ENCODE peak calls at places on chromosomes 2 and 18, in six cellular contexts. One of them, this sample, is unnamed.

GRCh38 chr2:234243871-234244565 is 193.5 kb downstream of the SPP2 start:
- DNase-seq in KG1: no peak
- DNase-seq in AG10803: no peak
- DNase-seq in left lung: no peak
- DNase-seq in stimulated activated effector memory CD8-positive, alpha-beta T cell treated with anti-CD3 and anti-CD28 coated beads, Interleukin-12 subunit alpha, Interleukin-12 subunit beta, amount 100 ng/mL, for 72 hours: no peak
- DNase-seq in pulmonary artery endothelial cell: no peak
- DNase-seq in this sample: no peak

GRCh38 chr2:229071292-229071976 is 199.7 kb downstream of the PID1 start:
- DNase-seq in KG1: no peak
- DNase-seq in AG10803: peak; percentile 74
- DNase-seq in left lung: no peak
- DNase-seq in stimulated activated effector memory CD8-positive, alpha-beta T cell treated with anti-CD3 and anti-CD28 coated beads, Interleukin-12 subunit alpha, Interleukin-12 subunit beta, amount 100 ng/mL, for 72 hours: no peak
- DNase-seq in pulmonary artery endothelial cell: no peak
- DNase-seq in this sample: no peak

GRCh38 chr2:55115795-55116597 is 65.7 kb upstream of the RTN4 start:
- DNase-seq in KG1: no peak
- DNase-seq in AG10803: peak; percentile 53
- DNase-seq in left lung: no peak
- DNase-seq in stimulated activated effector memory CD8-positive, alpha-beta T cell treated with anti-CD3 and anti-CD28 coated beads, Interleukin-12 subunit alpha, Interleukin-12 subunit beta, amount 100 ng/mL, for 72 hours: no peak
- DNase-seq in pulmonary artery endothelial cell: no peak
- DNase-seq in this sample: no peak

GRCh38 chr2:132941296-132942020 is 271.5 kb upstream of the LYPD1 start:
- DNase-seq in KG1: no peak
- DNase-seq in AG10803: no peak
- DNase-seq in left lung: no peak
- DNase-seq in stimulated activated effector memory CD8-positive, alpha-beta T cell treated with anti-CD3 and anti-CD28 coated beads, Interleukin-12 subunit alpha, Interleukin-12 subunit beta, amount 100 ng/mL, for 72 hours: no peak
- DNase-seq in pulmonary artery endothelial cell: no peak
- DNase-seq in this sample: no peak

GRCh38 chr2:239882335-239882734 is 142.8 kb downstream of the NDUFA10 start:
- DNase-seq in KG1: peak; percentile 24
- DNase-seq in AG10803: peak; percentile 24
- DNase-seq in left lung: no peak
- DNase-seq in stimulated activated effector memory CD8-positive, alpha-beta T cell treated with anti-CD3 and anti-CD28 coated beads, Interleukin-12 subunit alpha, Interleukin-12 subunit beta, amount 100 ng/mL, for 72 hours: peak; percentile 35
- DNase-seq in pulmonary artery endothelial cell: no peak
- DNase-seq in this sample: no peak

GRCh38 chr2:126909781-126910180 is 11.1 kb downstream of the TEX51 start:
- DNase-seq in KG1: no peak
- DNase-seq in AG10803: no peak
- DNase-seq in left lung: no peak
- DNase-seq in stimulated activated effector memory CD8-positive, alpha-beta T cell treated with anti-CD3 and anti-CD28 coated beads, Interleukin-12 subunit alpha, Interleukin-12 subunit beta, amount 100 ng/mL, for 72 hours: no peak
- DNase-seq in pulmonary artery endothelial cell: no peak
- DNase-seq in this sample: no peak

GRCh38 chr2:74364533-74365505 is 15.3 kb downstream of the DCTN1 start:
- DNase-seq in KG1: no peak
- DNase-seq in AG10803: no peak
- DNase-seq in left lung: no peak
- DNase-seq in stimulated activated effector memory CD8-positive, alpha-beta T cell treated with anti-CD3 and anti-CD28 coated beads, Interleukin-12 subunit alpha, Interleukin-12 subunit beta, amount 100 ng/mL, for 72 hours: no peak
- DNase-seq in pulmonary artery endothelial cell: no peak
- DNase-seq in this sample: no peak

GRCh38 chr2:172195836-172196376 is 93.2 kb upstream of the DLX2 start:
- DNase-seq in KG1: no peak
- DNase-seq in AG10803: no peak
- DNase-seq in left lung: no peak
- DNase-seq in stimulated activated effector memory CD8-positive, alpha-beta T cell treated with anti-CD3 and anti-CD28 coated beads, Interleukin-12 subunit alpha, Interleukin-12 subunit beta, amount 100 ng/mL, for 72 hours: no peak
- DNase-seq in pulmonary artery endothelial cell: no peak
- DNase-seq in this sample: no peak

GRCh38 chr2:182248362-182248761 is 178.5 kb downstream of the PDE1A start:
- DNase-seq in KG1: no peak
- DNase-seq in AG10803: no peak
- DNase-seq in left lung: no peak
- DNase-seq in stimulated activated effector memory CD8-positive, alpha-beta T cell treated with anti-CD3 and anti-CD28 coated beads, Interleukin-12 subunit alpha, Interleukin-12 subunit beta, amount 100 ng/mL, for 72 hours: no peak
- DNase-seq in pulmonary artery endothelial cell: no peak
- DNase-seq in this sample: no peak

GRCh38 chr2:216842634-216843033 is 17.2 kb downstream of the TNP1 start:
- DNase-seq in KG1: no peak
- DNase-seq in AG10803: no peak
- DNase-seq in left lung: no peak
- DNase-seq in stimulated activated effector memory CD8-positive, alpha-beta T cell treated with anti-CD3 and anti-CD28 coated beads, Interleukin-12 subunit alpha, Interleukin-12 subunit beta, amount 100 ng/mL, for 72 hours: no peak
- DNase-seq in pulmonary artery endothelial cell: no peak
- DNase-seq in this sample: no peak

GRCh38 chr2:150327546-150328495 is 159.6 kb downstream of the RND3 start:
- DNase-seq in KG1: no peak
- DNase-seq in AG10803: no peak
- DNase-seq in left lung: no peak
- DNase-seq in stimulated activated effector memory CD8-positive, alpha-beta T cell treated with anti-CD3 and anti-CD28 coated beads, Interleukin-12 subunit alpha, Interleukin-12 subunit beta, amount 100 ng/mL, for 72 hours: no peak
- DNase-seq in pulmonary artery endothelial cell: no peak
- DNase-seq in this sample: no peak

GRCh38 chr2:28161466-28161865 is 231.2 kb upstream of the FOSL2 start:
- DNase-seq in KG1: no peak
- DNase-seq in AG10803: peak; percentile 94
- DNase-seq in left lung: no peak
- DNase-seq in stimulated activated effector memory CD8-positive, alpha-beta T cell treated with anti-CD3 and anti-CD28 coated beads, Interleukin-12 subunit alpha, Interleukin-12 subunit beta, amount 100 ng/mL, for 72 hours: no peak
- DNase-seq in pulmonary artery endothelial cell: no peak
- DNase-seq in this sample: no peak

GRCh38 chr2:143732076-143732475 is 602.9 kb downstream of the ARHGAP15 start:
- DNase-seq in KG1: no peak
- DNase-seq in AG10803: no peak
- DNase-seq in left lung: no peak
- DNase-seq in stimulated activated effector memory CD8-positive, alpha-beta T cell treated with anti-CD3 and anti-CD28 coated beads, Interleukin-12 subunit alpha, Interleukin-12 subunit beta, amount 100 ng/mL, for 72 hours: no peak
- DNase-seq in pulmonary artery endothelial cell: no peak
- DNase-seq in this sample: no peak

GRCh38 chr18:49520661-49521145 is 33.7 kb upstream of the C18orf32 start:
- DNase-seq in KG1: no peak
- DNase-seq in AG10803: peak; percentile 17
- DNase-seq in left lung: no peak
- DNase-seq in stimulated activated effector memory CD8-positive, alpha-beta T cell treated with anti-CD3 and anti-CD28 coated beads, Interleukin-12 subunit alpha, Interleukin-12 subunit beta, amount 100 ng/mL, for 72 hours: no peak
- DNase-seq in pulmonary artery endothelial cell: no peak
- DNase-seq in this sample: no peak